ENCODE peak calls at places on chromosomes 7 and 10, in five cellular contexts. One of them, this sample, is unnamed.

GRCh38 chr7:66308411-66308810 is 103.3 kb downstream of the TPST1 start:
- DNase-seq in SK-N-SH: no peak
- DNase-seq in HCT116: no peak
- DNase-seq in GM12878: no peak
- DNase-seq in H1: no peak
- DNase-seq in this sample: no peak

GRCh38 chr7:37488163-37488759 is 39.6 kb upstream of the ELMO1 start:
- DNase-seq in SK-N-SH: no peak
- DNase-seq in GM12878: no peak
- DNase-seq in H1: no peak
- DNase-seq in HCT116: no peak
- DNase-seq in this sample: no peak

GRCh38 chr10:47425813-47426419 is 41.8 kb upstream of the ZNF488 start:
- DNase-seq in HCT116: no peak
- DNase-seq in GM12878: no peak
- DNase-seq in SK-N-SH: no peak
- DNase-seq in H1: no peak
- DNase-seq in this sample: no peak

GRCh38 chr7:112594397-112594796 is 113.6 kb downstream of the LSMEM1 start:
- DNase-seq in HCT116: no peak
- DNase-seq in GM12878: no peak
- DNase-seq in SK-N-SH: peak; percentile 39
- DNase-seq in H1: no peak
- DNase-seq in this sample: no peak

GRCh38 chr10:22611425-22612111 is 102.8 kb downstream of the PIP4K2A start:
- DNase-seq in HCT116: no peak
- DNase-seq in GM12878: peak; percentile 57
- DNase-seq in H1: no peak
- DNase-seq in SK-N-SH: no peak
- DNase-seq in this sample: no peak

GRCh38 chr7:117790731-117791130 is 82.5 kb downstream of the CTTNBP2 start:
- DNase-seq in GM12878: no peak
- DNase-seq in H1: no peak
- DNase-seq in SK-N-SH: no peak
- DNase-seq in HCT116: no peak
- DNase-seq in this sample: no peak

GRCh38 chr10:124494050-124494807 is 32.6 kb downstream of the LHPP start:
- DNase-seq in H1: no peak
- DNase-seq in GM12878: no peak
- DNase-seq in SK-N-SH: no peak
- DNase-seq in HCT116: no peak
- DNase-seq in this sample: no peak

GRCh38 chr10:117373848-117374505 is 1.3 kb downstream of the PDZD8 start:
- DNase-seq in GM12878: no peak
- DNase-seq in HCT116: no peak
- DNase-seq in H1: no peak
- DNase-seq in SK-N-SH: peak; percentile 47
- DNase-seq in this sample: no peak

GRCh38 chr7:100221767-100222444 is 2.2 kb downstream of the PVRIG start:
- DNase-seq in HCT116: no peak
- DNase-seq in GM12878: no peak
- DNase-seq in SK-N-SH: no peak
- DNase-seq in H1: no peak
- DNase-seq in this sample: no peak

GRCh38 chr10:32072025-32072787 is 16.0 kb upstream of the KIF5B start:
- DNase-seq in SK-N-SH: no peak
- DNase-seq in H1: no peak
- DNase-seq in GM12878: no peak
- DNase-seq in HCT116: no peak
- DNase-seq in this sample: no peak

GRCh38 chr10:32073676-32074075 is 17.5 kb upstream of the KIF5B start:
- DNase-seq in H1: no peak
- DNase-seq in SK-N-SH: no peak
- DNase-seq in HCT116: no peak
- DNase-seq in GM12878: no peak
- DNase-seq in this sample: no peak

GRCh38 chr10:32073128-32073527 is 16.9 kb upstream of the KIF5B start:
- DNase-seq in GM12878: no peak
- DNase-seq in SK-N-SH: no peak
- DNase-seq in HCT116: no peak
- DNase-seq in H1: no peak
- DNase-seq in this sample: no peak

DNA sequence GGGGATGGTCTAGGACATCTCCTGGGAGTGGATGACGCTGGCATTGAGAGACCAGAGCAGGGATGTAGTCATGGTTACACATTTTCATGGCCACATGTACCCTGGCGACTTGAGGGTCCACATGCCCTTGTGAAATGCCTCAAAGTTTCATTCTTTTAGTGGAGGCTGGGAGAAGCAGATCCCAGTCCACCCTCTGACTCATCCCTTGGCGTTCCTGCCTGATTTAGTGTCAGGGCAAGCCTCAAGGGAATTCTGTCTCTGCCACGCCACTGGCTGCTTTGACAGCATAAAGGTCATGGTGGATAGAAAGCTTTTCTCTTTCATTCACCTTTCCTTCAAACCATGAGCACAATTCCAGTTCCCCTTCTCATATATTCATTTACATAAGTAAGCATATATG is 21.7 kb upstream of the KIF5B start:
- DNase-seq in SK-N-SH: no peak
- DNase-seq in HCT116: no peak
- DNase-seq in H1: no peak
- DNase-seq in GM12878: no peak
- DNase-seq in this sample: no peak
- TF ChIP-seq JUND in SK-N-SH: peak; percentile 60
- TF ChIP-seq JUND in HCT116: peak; percentile 28
- TF ChIP-seq JUND in H1: no peak
- TF ChIP-seq JUND in GM12878: no peak
- TF ChIP-seq JUND in this sample: no peak

DNA sequence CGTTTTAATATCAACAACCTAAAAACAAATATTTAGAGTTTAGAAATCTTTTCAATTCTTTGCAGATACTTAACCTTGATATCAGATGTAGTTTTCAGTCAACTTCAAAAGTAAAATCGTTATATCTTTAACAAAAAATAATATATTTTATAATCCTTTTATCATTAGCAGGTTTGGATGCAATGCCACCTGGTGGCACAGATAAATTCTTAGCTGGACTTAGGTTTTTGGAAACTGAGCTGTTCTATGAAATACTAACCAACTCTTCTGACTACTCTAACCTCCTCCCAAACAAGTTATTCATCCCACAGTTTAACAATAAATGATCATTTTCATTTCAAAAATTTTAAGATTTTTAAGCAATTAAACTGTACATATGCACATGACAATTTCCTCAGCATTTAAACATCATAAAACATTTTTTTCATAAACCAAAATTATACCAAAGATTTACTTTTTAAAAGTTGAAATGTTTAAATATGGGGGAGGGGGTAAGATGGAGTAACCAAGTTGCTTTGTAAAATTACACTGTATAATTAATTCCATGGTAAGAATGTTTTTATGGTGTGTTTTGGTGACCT is 56.9 kb downstream of the HIBADH start:
- DNase-seq in SK-N-SH: no peak
- DNase-seq in GM12878: no peak
- DNase-seq in HCT116: no peak
- DNase-seq in H1: no peak
- DNase-seq in this sample: peak; percentile 55
- TF ChIP-seq JUND in SK-N-SH: no peak
- TF ChIP-seq JUND in GM12878: no peak
- TF ChIP-seq JUND in HCT116: no peak
- TF ChIP-seq JUND in H1: no peak
- TF ChIP-seq JUND in this sample: no peak

GRCh38 chr10:104130041-104130440 is 8.1 kb downstream of the SFR1 start:
- DNase-seq in HCT116: no peak
- DNase-seq in H1: no peak
- DNase-seq in GM12878: no peak
- DNase-seq in SK-N-SH: no peak
- DNase-seq in this sample: no peak

GRCh38 chr10:104128214-104128613 is 6.2 kb downstream of the SFR1 start:
- DNase-seq in SK-N-SH: no peak
- DNase-seq in GM12878: no peak
- DNase-seq in H1: no peak
- DNase-seq in HCT116: no peak
- DNase-seq in this sample: no peak

GRCh38 chr10:104123397-104123796 is 1.4 kb downstream of the SFR1 start:
- DNase-seq in H1: no peak
- DNase-seq in GM12878: no peak
- DNase-seq in HCT116: no peak
- DNase-seq in SK-N-SH: peak; percentile 4
- DNase-seq in this sample: no peak

GRCh38 chr10:104122273-104123107 is 519 bp downstream of the SFR1 start:
- DNase-seq in SK-N-SH: no peak
- DNase-seq in H1: no peak
- DNase-seq in GM12878: no peak
- DNase-seq in HCT116: no peak
- DNase-seq in this sample: peak; percentile 12

DNA sequence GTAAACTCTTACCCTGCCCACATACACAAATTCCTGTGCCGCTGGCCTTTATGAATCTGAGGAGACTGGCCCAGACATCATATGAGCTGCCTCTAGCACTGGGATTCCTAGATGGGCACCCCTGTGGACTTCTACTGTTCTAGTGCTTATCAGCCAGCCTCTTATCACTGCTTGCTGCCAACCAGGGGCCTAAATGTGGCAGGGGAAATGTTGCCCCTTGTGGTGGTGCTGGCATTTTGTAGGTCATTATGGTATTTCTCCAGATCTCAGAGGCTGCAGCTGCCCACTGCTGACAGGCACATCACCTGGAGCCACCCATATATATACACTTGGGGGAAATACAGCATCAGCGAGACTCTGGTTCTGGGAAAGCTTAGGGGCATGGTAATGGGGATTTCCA is 5.4 kb downstream of the SFR1 start:
- DNase-seq in HCT116: no peak
- DNase-seq in H1: no peak
- DNase-seq in SK-N-SH: peak; percentile 57
- DNase-seq in GM12878: no peak
- DNase-seq in this sample: no peak
- TF ChIP-seq JUND in HCT116: no peak
- TF ChIP-seq JUND in H1: no peak
- TF ChIP-seq JUND in SK-N-SH: no peak
- TF ChIP-seq JUND in GM12878: no peak
- TF ChIP-seq JUND in this sample: no peak

GRCh38 chr7:45663167-45663921 is 89.2 kb downstream of the ADCY1 start:
- DNase-seq in H1: peak; percentile 9
- DNase-seq in HCT116: peak; percentile 7
- DNase-seq in SK-N-SH: no peak
- DNase-seq in GM12878: no peak
- DNase-seq in this sample: peak; percentile 50

GRCh38 chr7:45661302-45661995 is 87.3 kb downstream of the ADCY1 start:
- DNase-seq in GM12878: no peak
- DNase-seq in H1: no peak
- DNase-seq in SK-N-SH: no peak
- DNase-seq in HCT116: no peak
- DNase-seq in this sample: no peak

GRCh38 chr7:45663965-45664623 is 89.9 kb downstream of the ADCY1 start:
- DNase-seq in H1: no peak
- DNase-seq in SK-N-SH: no peak
- DNase-seq in GM12878: no peak
- DNase-seq in HCT116: no peak
- DNase-seq in this sample: no peak

GRCh38 chr7:45662018-45662417 is 87.8 kb downstream of the ADCY1 start:
- DNase-seq in GM12878: no peak
- DNase-seq in HCT116: no peak
- DNase-seq in H1: no peak
- DNase-seq in SK-N-SH: no peak
- DNase-seq in this sample: no peak

GRCh38 chr7:45662540-45663166 is 88.5 kb downstream of the ADCY1 start:
- DNase-seq in H1: no peak
- DNase-seq in HCT116: no peak
- DNase-seq in SK-N-SH: no peak
- DNase-seq in GM12878: no peak
- DNase-seq in this sample: no peak
- TF ChIP-seq JUND in H1: no peak
- TF ChIP-seq JUND in HCT116: no peak
- TF ChIP-seq JUND in SK-N-SH: no peak
- TF ChIP-seq JUND in GM12878: no peak
- TF ChIP-seq JUND in this sample: no peak

GRCh38 chr7:42572046-42572445 is 335.0 kb upstream of the GLI3 start:
- DNase-seq in HCT116: no peak
- DNase-seq in GM12878: no peak
- DNase-seq in H1: no peak
- DNase-seq in SK-N-SH: no peak
- DNase-seq in this sample: no peak

GRCh38 chr7:42573904-42574692 is 337.1 kb upstream of the GLI3 start:
- DNase-seq in GM12878: no peak
- DNase-seq in SK-N-SH: no peak
- DNase-seq in HCT116: no peak
- DNase-seq in H1: no peak
- DNase-seq in this sample: peak; percentile 52

GRCh38 chr7:42574693-42575084 is 337.2 kb downstream of the C7orf25 start:
- DNase-seq in GM12878: no peak
- DNase-seq in SK-N-SH: no peak
- DNase-seq in H1: no peak
- DNase-seq in HCT116: no peak
- DNase-seq in this sample: peak; percentile 69

GRCh38 chr7:42575161-42575560 is 336.7 kb downstream of the C7orf25 start:
- DNase-seq in GM12878: no peak
- DNase-seq in HCT116: no peak
- DNase-seq in H1: no peak
- DNase-seq in SK-N-SH: no peak
- DNase-seq in this sample: peak; percentile 16

GRCh38 chr7:42572561-42572960 is 335.6 kb upstream of the GLI3 start:
- DNase-seq in HCT116: no peak
- DNase-seq in GM12878: no peak
- DNase-seq in SK-N-SH: no peak
- DNase-seq in H1: no peak
- DNase-seq in this sample: no peak
- TF ChIP-seq JUND in HCT116: no peak
- TF ChIP-seq JUND in GM12878: no peak
- TF ChIP-seq JUND in SK-N-SH: no peak
- TF ChIP-seq JUND in H1: no peak
- TF ChIP-seq JUND in this sample: no peak

GRCh38 chr7:104198673-104199278 is 9.0 kb downstream of the ORC5 start:
- DNase-seq in GM12878: no peak
- DNase-seq in HCT116: no peak
- DNase-seq in SK-N-SH: no peak
- DNase-seq in H1: no peak
- DNase-seq in this sample: no peak
- TF ChIP-seq JUND in GM12878: no peak
- TF ChIP-seq JUND in HCT116: no peak
- TF ChIP-seq JUND in SK-N-SH: no peak
- TF ChIP-seq JUND in H1: no peak
- TF ChIP-seq JUND in this sample: no peak